ENCODE peak calls at places on chromosomes 1 and 21, in eight cellular contexts. G is T-cell; O is activated CD4-positive, alpha-beta T cell treated with anti-CD3 and anti-CD28 coated beads, Interleukin-2, amount 50 U/mL, for 1 hour; K is gastrocnemius medialis; B is transverse colon; Z is T47D; Q is amniotic stem cell; Y is CD4-positive, CD25-positive, alpha-beta regulatory T cell. T is an unnamed sample.

GRCh38 chr1:202291961-202292712 is 49.6 kb downstream of the UBE2T start:
- DNase-seq in Q (no peak), O (no peak), Y (no peak), Z (peak), G (no peak), B (no peak), K (peak), T (peak)

GRCh38 chr1:84847253-84848247 is 45.5 kb downstream of the LPAR3 start:
- DNase-seq in Q (peak), K (no peak), O (peak), Y (no peak), Z (peak), B (peak), G (no peak), T (peak)

GRCh38 chr1:40383488-40384412 is 10.2 kb downstream of the SMAP2 start:
- DNase-seq in G (no peak), K (no peak), Z (no peak), B (no peak), O (no peak), Q (no peak), Y (no peak), T (no peak)

GRCh38 chr1:32724678-32725594 is 22.4 kb upstream of the SYNC start:
- DNase-seq in B (peak), O (no peak), Z (no peak), G (no peak), K (peak), Q (peak), Y (no peak), T (peak)

GRCh38 chr1:225950905-225951351 is 9.9 kb upstream of the LEFTY2 start:
- DNase-seq in K (no peak), O (no peak), G (no peak), Q (no peak), Y (no peak), B (no peak), Z (no peak), T (no peak)

GRCh38 chr1:58620259-58620658 is 43.2 kb upstream of the TACSTD2 start:
- DNase-seq in O (no peak), Q (no peak), K (no peak), Z (peak), G (no peak), Y (no peak), B (peak), T (no peak)

GRCh38 chr1:236930503-236930902 is 73.7 kb downstream of the MT1HL1 start:
- DNase-seq in B (no peak), Q (no peak), G (no peak), O (no peak), Z (no peak), K (no peak), Y (no peak), T (no peak)

GRCh38 chr1:238409947-238410346 is 519.2 kb upstream of the ZP4 start:
- DNase-seq in Z (no peak), K (no peak), O (no peak), Q (no peak), G (no peak), Y (no peak), B (no peak), T (no peak)

GRCh38 chr1:199608414-199608813 is 419.1 kb upstream of the NR5A2 start:
- DNase-seq in Z (no peak), G (no peak), Q (no peak), K (no peak), Y (no peak), O (no peak), B (no peak), T (no peak)

GRCh38 chr1:185672719-185673360 is 61.4 kb upstream of the HMCN1 start:
- DNase-seq in Y (no peak), B (no peak), K (peak), Q (no peak), O (no peak), Z (no peak), G (no peak), T (no peak)

GRCh38 chr1:98906361-98906760 is 98.3 kb downstream of the PLPPR5 start:
- DNase-seq in B (no peak), O (no peak), Y (no peak), Z (no peak), G (no peak), K (no peak), Q (no peak), T (no peak)

GRCh38 chr1:20370628-20371200 is 80.0 kb downstream of the VWA5B1 start:
- DNase-seq in K (no peak), G (no peak), Q (no peak), Y (no peak), O (no peak), B (no peak), Z (no peak), T (no peak)

GRCh38 chr21:27787046-27787445 is 820.2 kb upstream of the ADAMTS5 start:
- DNase-seq in K (no peak), Y (no peak), Q (no peak), O (no peak), B (no peak), G (no peak), Z (no peak), T (no peak)

GRCh38 chr1:207056673-207057072 is 3.6 kb downstream of the PFKFB2 start:
- DNase-seq in G (no peak), Y (no peak), K (peak), Z (no peak), B (peak), O (no peak), Q (no peak), T (no peak)

GRCh38 chr1:27785763-27786162 is 12.7 kb downstream of the STX12 start:
- DNase-seq in O (no peak), Y (no peak), B (no peak), K (no peak), G (no peak), Z (no peak), Q (no peak), T (no peak)

GRCh38 chr1:32619701-32620485 is 30.5 kb downstream of the ZBTB8OS start:
- DNase-seq in Q (no peak), K (no peak), Y (no peak), O (no peak), G (no peak), B (no peak), Z (peak), T (no peak)

GRCh38 chr1:112995890-112996289 is 39.9 kb upstream of the SLC16A1 start:
- DNase-seq in Y (no peak), B (no peak), K (no peak), Q (no peak), O (no peak), G (no peak), Z (no peak), T (no peak)

GRCh38 chr1:36576677-36577076 is 94.0 kb upstream of the CSF3R start:
- DNase-seq in Y (no peak), O (no peak), Q (no peak), B (no peak), G (no peak), Z (no peak), K (no peak), T (no peak)

GRCh38 chr1:153678519-153679336 is at the start of gene NPR1:
- DNase-seq in G (no peak), Q (peak), K (peak), B (peak), O (peak), Z (peak), Y (peak), T (peak)

GRCh38 chr1:208137144-208137682 is 107.0 kb downstream of the PLXNA2 start:
- DNase-seq in G (no peak), Y (no peak), Q (no peak), O (no peak), B (no peak), K (no peak), Z (no peak), T (no peak)

GRCh38 chr1:204438628-204439027 is 27.0 kb upstream of the PPP1R15B start:
- DNase-seq in Q (peak), Y (no peak), B (no peak), G (no peak), O (no peak), K (peak), Z (no peak), T (peak)

GRCh38 chr1:11550664-11551283 is 71.8 kb downstream of the DISP3 start:
- DNase-seq in Q (peak), G (peak), B (peak), K (no peak), Z (peak), O (peak), Y (peak), T (peak)